ENCODE peak calls at places on chromosomes 2 and 18, in eight cellular contexts. One of them, this sample, is unnamed.

GRCh38 chr2:27303093-27304025 is 4.9 kb downstream of the UCN start:
- DNase-seq in transverse colon: peak; percentile 41
- DNase-seq in prostate gland: peak; percentile 40
- DNase-seq in heart left ventricle: peak; percentile 51
- DNase-seq in stomach: peak; percentile 43
- DNase-seq in uterus: peak; percentile 51
- DNase-seq in IMR-90: peak; percentile 72
- DNase-seq in K562: peak; percentile 69
- DNase-seq in this sample: peak; percentile 53

GRCh38 chr18:59021500-59021899 is 118.2 kb upstream of the SEC11C start:
- DNase-seq in transverse colon: no peak
- DNase-seq in prostate gland: no peak
- DNase-seq in heart left ventricle: no peak
- DNase-seq in stomach: peak; percentile 34
- DNase-seq in uterus: no peak
- DNase-seq in IMR-90: no peak
- DNase-seq in K562: no peak
- DNase-seq in this sample: peak; percentile 21

GRCh38 chr2:11248-11941 is 34.9 kb downstream of the FAM110C start:
- DNase-seq in transverse colon: peak; percentile 54
- DNase-seq in prostate gland: no peak
- DNase-seq in heart left ventricle: no peak
- DNase-seq in stomach: peak; percentile 66
- DNase-seq in uterus: peak; percentile 59
- DNase-seq in IMR-90: peak; percentile 22
- DNase-seq in K562: peak; percentile 17
- DNase-seq in this sample: peak; percentile 48

GRCh38 chr2:181680055-181680936 is at the start of gene NEUROD1:
- DNase-seq in transverse colon: no peak
- DNase-seq in prostate gland: no peak
- DNase-seq in heart left ventricle: no peak
- DNase-seq in stomach: no peak
- DNase-seq in uterus: no peak
- DNase-seq in IMR-90: no peak
- DNase-seq in K562: no peak
- DNase-seq in this sample: no peak

GRCh38 chr2:154477319-154477718 is 221.2 kb upstream of the KCNJ3 start:
- DNase-seq in transverse colon: no peak
- DNase-seq in prostate gland: no peak
- DNase-seq in heart left ventricle: no peak
- DNase-seq in stomach: no peak
- DNase-seq in uterus: no peak
- DNase-seq in IMR-90: no peak
- DNase-seq in K562: no peak
- DNase-seq in this sample: no peak

GRCh38 chr18:43046324-43046723 is 69.2 kb downstream of the RIT2 start:
- DNase-seq in transverse colon: no peak
- DNase-seq in prostate gland: no peak
- DNase-seq in heart left ventricle: no peak
- DNase-seq in stomach: no peak
- DNase-seq in uterus: no peak
- DNase-seq in IMR-90: no peak
- DNase-seq in K562: no peak
- DNase-seq in this sample: no peak

GRCh38 chr2:190947711-190948251 is 66.2 kb downstream of the STAT1 start:
- DNase-seq in transverse colon: no peak
- DNase-seq in prostate gland: no peak
- DNase-seq in heart left ventricle: no peak
- DNase-seq in stomach: no peak
- DNase-seq in uterus: no peak
- DNase-seq in IMR-90: peak; percentile 81
- DNase-seq in K562: no peak
- DNase-seq in this sample: peak; percentile 32

GRCh38 chr2:8554296-8554806 is 127.5 kb upstream of the ID2 start:
- DNase-seq in transverse colon: no peak
- DNase-seq in prostate gland: no peak
- DNase-seq in heart left ventricle: no peak
- DNase-seq in stomach: peak; percentile 22
- DNase-seq in uterus: peak; percentile 1
- DNase-seq in IMR-90: no peak
- DNase-seq in K562: no peak
- DNase-seq in this sample: no peak

GRCh38 chr18:28359177-28359576 is 182.2 kb upstream of the CDH2 start:
- DNase-seq in transverse colon: no peak
- DNase-seq in prostate gland: no peak
- DNase-seq in heart left ventricle: no peak
- DNase-seq in stomach: no peak
- DNase-seq in uterus: no peak
- DNase-seq in IMR-90: no peak
- DNase-seq in K562: no peak
- DNase-seq in this sample: no peak

GRCh38 chr2:14642499-14642898 is 10.0 kb downstream of the LRATD1 start:
- DNase-seq in transverse colon: no peak
- DNase-seq in prostate gland: no peak
- DNase-seq in heart left ventricle: no peak
- DNase-seq in stomach: no peak
- DNase-seq in uterus: no peak
- DNase-seq in IMR-90: no peak
- DNase-seq in K562: peak; percentile 14
- DNase-seq in this sample: no peak

GRCh38 chr2:155115856-155116255 is 417.4 kb downstream of the KCNJ3 start:
- DNase-seq in transverse colon: no peak
- DNase-seq in prostate gland: no peak
- DNase-seq in heart left ventricle: no peak
- DNase-seq in stomach: no peak
- DNase-seq in uterus: no peak
- DNase-seq in IMR-90: no peak
- DNase-seq in K562: no peak
- DNase-seq in this sample: no peak

GRCh38 chr2:85179541-85179940 is 46.3 kb downstream of the TCF7L1 start:
- DNase-seq in transverse colon: no peak
- DNase-seq in prostate gland: no peak
- DNase-seq in heart left ventricle: no peak
- DNase-seq in stomach: no peak
- DNase-seq in uterus: no peak
- DNase-seq in IMR-90: no peak
- DNase-seq in K562: no peak
- DNase-seq in this sample: peak; percentile 48

GRCh38 chr2:29834624-29835023 is 86.8 kb downstream of the ALK start:
- DNase-seq in transverse colon: no peak
- DNase-seq in prostate gland: no peak
- DNase-seq in heart left ventricle: no peak
- DNase-seq in stomach: no peak
- DNase-seq in uterus: no peak
- DNase-seq in IMR-90: no peak
- DNase-seq in K562: no peak
- DNase-seq in this sample: no peak

GRCh38 chr2:105617631-105618350 is 126.9 kb upstream of the NCK2 start:
- DNase-seq in transverse colon: no peak
- DNase-seq in prostate gland: no peak
- DNase-seq in heart left ventricle: no peak
- DNase-seq in stomach: peak; percentile 36
- DNase-seq in uterus: no peak
- DNase-seq in IMR-90: no peak
- DNase-seq in K562: no peak
- DNase-seq in this sample: peak; percentile 72

GRCh38 chr2:169237939-169238338 is 124.4 kb downstream of the LRP2 start:
- DNase-seq in transverse colon: no peak
- DNase-seq in prostate gland: no peak
- DNase-seq in heart left ventricle: no peak
- DNase-seq in stomach: no peak
- DNase-seq in uterus: no peak
- DNase-seq in IMR-90: no peak
- DNase-seq in K562: no peak
- DNase-seq in this sample: no peak

GRCh38 chr2:61376211-61376610 is 94.7 kb downstream of the USP34 start:
- DNase-seq in transverse colon: no peak
- DNase-seq in prostate gland: no peak
- DNase-seq in heart left ventricle: no peak
- DNase-seq in stomach: no peak
- DNase-seq in uterus: no peak
- DNase-seq in IMR-90: no peak
- DNase-seq in K562: no peak
- DNase-seq in this sample: no peak

GRCh38 chr2:24272161-24272802 is 88.1 kb downstream of the ITSN2 start:
- DNase-seq in transverse colon: no peak
- DNase-seq in prostate gland: no peak
- DNase-seq in heart left ventricle: no peak
- DNase-seq in stomach: no peak
- DNase-seq in uterus: no peak
- DNase-seq in IMR-90: no peak
- DNase-seq in K562: no peak
- DNase-seq in this sample: no peak

GRCh38 chr2:25851740-25852503 is 26.4 kb downstream of the ASXL2 start:
- DNase-seq in transverse colon: no peak
- DNase-seq in prostate gland: no peak
- DNase-seq in heart left ventricle: no peak
- DNase-seq in stomach: no peak
- DNase-seq in uterus: no peak
- DNase-seq in IMR-90: peak; percentile 93
- DNase-seq in K562: peak; percentile 53
- DNase-seq in this sample: no peak

GRCh38 chr2:25855065-25855464 is 23.2 kb downstream of the ASXL2 start:
- DNase-seq in transverse colon: no peak
- DNase-seq in prostate gland: no peak
- DNase-seq in heart left ventricle: no peak
- DNase-seq in stomach: no peak
- DNase-seq in uterus: no peak
- DNase-seq in IMR-90: no peak
- DNase-seq in K562: no peak
- DNase-seq in this sample: no peak

GRCh38 chr2:25856377-25856776 is 21.9 kb downstream of the ASXL2 start:
- DNase-seq in transverse colon: no peak
- DNase-seq in prostate gland: no peak
- DNase-seq in heart left ventricle: no peak
- DNase-seq in stomach: no peak
- DNase-seq in uterus: no peak
- DNase-seq in IMR-90: no peak
- DNase-seq in K562: no peak
- DNase-seq in this sample: no peak

GRCh38 chr2:25853038-25853638 is 25.1 kb downstream of the ASXL2 start:
- DNase-seq in transverse colon: no peak
- DNase-seq in prostate gland: no peak
- DNase-seq in heart left ventricle: no peak
- DNase-seq in stomach: no peak
- DNase-seq in uterus: no peak
- DNase-seq in IMR-90: no peak
- DNase-seq in K562: no peak
- DNase-seq in this sample: no peak

DNA sequence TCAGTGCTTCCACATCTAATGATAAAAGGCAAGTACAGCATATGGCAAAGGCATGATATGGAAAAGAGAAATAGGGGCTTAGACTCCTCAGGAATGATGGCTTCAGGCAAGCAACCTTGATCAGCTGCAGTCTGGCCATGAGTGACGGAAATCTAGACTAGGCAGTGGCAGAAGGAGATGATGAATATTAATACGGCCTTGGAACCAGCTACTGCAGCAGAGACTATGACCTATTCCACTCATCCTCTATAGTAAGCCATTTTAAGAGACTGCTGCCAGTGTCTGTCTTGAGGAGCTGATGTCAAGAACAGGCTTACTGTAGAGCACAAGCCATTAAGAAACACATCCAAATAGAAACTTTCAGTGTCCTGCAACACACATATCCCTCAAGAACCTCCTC is 23.7 kb downstream of the ASXL2 start:
- DNase-seq in transverse colon: no peak
- DNase-seq in prostate gland: no peak
- DNase-seq in heart left ventricle: no peak
- DNase-seq in stomach: no peak
- DNase-seq in uterus: no peak
- DNase-seq in IMR-90: no peak
- DNase-seq in K562: no peak
- DNase-seq in this sample: no peak
- H3K27ac ChIP-seq in transverse colon: no peak overlapping the region
- H3K27ac ChIP-seq in prostate gland: no peak overlapping the region
- H3K27ac ChIP-seq in heart left ventricle: no peak overlapping the region
- H3K27ac ChIP-seq in stomach: no peak overlapping the region
- H3K27ac ChIP-seq in uterus: no peak overlapping the region
- H3K27ac ChIP-seq in IMR-90: no peak overlapping the region
- H3K27ac ChIP-seq in K562: peak overlapping the region; percentile 29
- H3K27ac ChIP-seq in this sample: no peak overlapping the region

GRCh38 chr18:3710712-3711269 is 260.8 kb downstream of the TGIF1 start:
- DNase-seq in transverse colon: peak; percentile 85
- DNase-seq in prostate gland: peak; percentile 36
- DNase-seq in heart left ventricle: peak; percentile 32
- DNase-seq in stomach: peak; percentile 81
- DNase-seq in uterus: peak; percentile 29
- DNase-seq in IMR-90: no peak
- DNase-seq in K562: no peak
- DNase-seq in this sample: peak; percentile 74
- TF ChIP-seq POLR2A in transverse colon: peak; percentile 31
- TF ChIP-seq POLR2A in prostate gland: no peak
- TF ChIP-seq POLR2A in heart left ventricle: no peak
- TF ChIP-seq POLR2A in stomach: no peak
- TF ChIP-seq POLR2A in uterus: no peak
- TF ChIP-seq POLR2A in IMR-90: no peak
- TF ChIP-seq POLR2A in K562: no peak
- TF ChIP-seq POLR2A in this sample: no peak

GRCh38 chr18:35246831-35247230 is 6.0 kb downstream of the ZNF397 start:
- DNase-seq in transverse colon: no peak
- DNase-seq in prostate gland: no peak
- DNase-seq in heart left ventricle: no peak
- DNase-seq in stomach: no peak
- DNase-seq in uterus: no peak
- DNase-seq in IMR-90: no peak
- DNase-seq in K562: no peak
- DNase-seq in this sample: no peak

GRCh38 chr18:35242426-35242825 is 1.6 kb downstream of the ZNF397 start:
- DNase-seq in transverse colon: no peak
- DNase-seq in prostate gland: no peak
- DNase-seq in heart left ventricle: no peak
- DNase-seq in stomach: no peak
- DNase-seq in uterus: no peak
- DNase-seq in IMR-90: no peak
- DNase-seq in K562: no peak
- DNase-seq in this sample: no peak

GRCh38 chr18:35247412-35248249 is 6.8 kb downstream of the ZNF397 start:
- DNase-seq in transverse colon: no peak
- DNase-seq in prostate gland: no peak
- DNase-seq in heart left ventricle: no peak
- DNase-seq in stomach: no peak
- DNase-seq in uterus: no peak
- DNase-seq in IMR-90: no peak
- DNase-seq in K562: no peak
- DNase-seq in this sample: no peak

GRCh38 chr18:35245719-35246317 is 5.0 kb downstream of the ZNF397 start:
- DNase-seq in transverse colon: no peak
- DNase-seq in prostate gland: no peak
- DNase-seq in heart left ventricle: no peak
- DNase-seq in stomach: no peak
- DNase-seq in uterus: no peak
- DNase-seq in IMR-90: no peak
- DNase-seq in K562: no peak
- DNase-seq in this sample: no peak

GRCh38 chr18:35244671-35245070 is 3.8 kb downstream of the ZNF397 start:
- DNase-seq in transverse colon: no peak
- DNase-seq in prostate gland: no peak
- DNase-seq in heart left ventricle: no peak
- DNase-seq in stomach: no peak
- DNase-seq in uterus: no peak
- DNase-seq in IMR-90: no peak
- DNase-seq in K562: no peak
- DNase-seq in this sample: no peak
- H3K36me3 ChIP-seq in transverse colon: no peaks in the 10 kb centered on the region
- H3K36me3 ChIP-seq in prostate gland: peaks cover 9% of the 10 kb centered on the region
- H3K36me3 ChIP-seq in heart left ventricle: peaks cover 69% of the 10 kb centered on the region
- H3K36me3 ChIP-seq in stomach: peaks cover 55% of the 10 kb centered on the region
- H3K36me3 ChIP-seq in uterus: no peaks in the 10 kb centered on the region
- H3K36me3 ChIP-seq in IMR-90: peaks cover 53% of the 10 kb centered on the region
- H3K36me3 ChIP-seq in K562: peaks cover 70% of the 10 kb centered on the region
- H3K36me3 ChIP-seq in this sample: peaks cover 42% of the 10 kb centered on the region

GRCh38 chr2:205702576-205702975 is 20.3 kb downstream of the NRP2 start:
- DNase-seq in transverse colon: no peak
- DNase-seq in prostate gland: no peak
- DNase-seq in heart left ventricle: no peak
- DNase-seq in stomach: no peak
- DNase-seq in uterus: no peak
- DNase-seq in IMR-90: no peak
- DNase-seq in K562: no peak
- DNase-seq in this sample: no peak
- H3K27ac ChIP-seq in transverse colon: peak overlapping the region; percentile 88
- H3K27ac ChIP-seq in prostate gland: no peak overlapping the region
- H3K27ac ChIP-seq in heart left ventricle: peak overlapping the region; percentile 7
- H3K27ac ChIP-seq in stomach: no peak overlapping the region
- H3K27ac ChIP-seq in uterus: peak overlapping the region; percentile 98
- H3K27ac ChIP-seq in IMR-90: peak overlapping the region; percentile 4
- H3K27ac ChIP-seq in K562: no peak overlapping the region
- H3K27ac ChIP-seq in this sample: no peak overlapping the region